ENCODE peak calls at places on chromosomes 3 and 15, in seven cellular contexts. One of them, this sample, is unnamed. For H3K36me3, the result is how much of the 10 kb centered on the place peaks cover.

GRCh38 chr3:192819001-192819569 is 91.7 kb upstream of the FGF12 start:
- DNase-seq in HCT116: peak
- DNase-seq in SK-N-SH: no peak
- DNase-seq in GM12878: peak
- DNase-seq in K562: no peak
- DNase-seq in HepG2: no peak
- DNase-seq in H1: no peak
- DNase-seq in this sample: no peak

GRCh38 chr15:44698651-44699050 is 12.5 kb downstream of the PATL2 start:
- DNase-seq in HepG2: no peak
- DNase-seq in K562: no peak
- DNase-seq in HCT116: no peak
- DNase-seq in H1: no peak
- DNase-seq in SK-N-SH: no peak
- DNase-seq in GM12878: no peak
- DNase-seq in this sample: no peak

GRCh38 chr3:58422756-58423324 is 10.8 kb downstream of the PDHB start:
- DNase-seq in K562: no peak
- DNase-seq in SK-N-SH: no peak
- DNase-seq in HepG2: peak
- DNase-seq in HCT116: no peak
- DNase-seq in H1: no peak
- DNase-seq in GM12878: no peak
- DNase-seq in this sample: no peak

GRCh38 chr15:38069001-38069400 is 134.6 kb downstream of the TMCO5A start:
- DNase-seq in K562: no peak
- DNase-seq in HepG2: no peak
- DNase-seq in GM12878: peak
- DNase-seq in H1: no peak
- DNase-seq in SK-N-SH: peak
- DNase-seq in HCT116: no peak
- DNase-seq in this sample: no peak

GRCh38 chr3:53346514-53346913 is 829 bp downstream of the DCP1A start:
- DNase-seq in HepG2: peak
- DNase-seq in HCT116: no peak
- DNase-seq in K562: peak
- DNase-seq in GM12878: no peak
- DNase-seq in H1: no peak
- DNase-seq in SK-N-SH: peak
- DNase-seq in this sample: no peak

GRCh38 chr3:170961616-170962400 is 53.4 kb upstream of the EIF5A2 start:
- DNase-seq in GM12878: no peak
- DNase-seq in H1: no peak
- DNase-seq in K562: peak
- DNase-seq in SK-N-SH: peak
- DNase-seq in HCT116: peak
- DNase-seq in HepG2: peak
- DNase-seq in this sample: peak

GRCh38 chr3:159458010-159458409 is 530.6 kb upstream of the IL12A start:
- DNase-seq in HCT116: no peak
- DNase-seq in HepG2: no peak
- DNase-seq in H1: no peak
- DNase-seq in K562: no peak
- DNase-seq in GM12878: no peak
- DNase-seq in SK-N-SH: no peak
- DNase-seq in this sample: no peak

GRCh38 chr15:49830411-49830810 is 209.6 kb downstream of the DTWD1 start:
- DNase-seq in K562: no peak
- DNase-seq in GM12878: no peak
- DNase-seq in HCT116: no peak
- DNase-seq in H1: no peak
- DNase-seq in SK-N-SH: no peak
- DNase-seq in HepG2: no peak
- DNase-seq in this sample: no peak

GRCh38 chr15:63387741-63388468 is 6.3 kb upstream of the CA12 start:
- DNase-seq in HCT116: no peak
- DNase-seq in SK-N-SH: no peak
- DNase-seq in GM12878: no peak
- DNase-seq in HepG2: no peak
- DNase-seq in K562: no peak
- DNase-seq in H1: no peak
- DNase-seq in this sample: no peak

GRCh38 chr3:132756108-132756650 is 34.0 kb upstream of the NPHP3 start:
- DNase-seq in SK-N-SH: no peak
- DNase-seq in K562: peak
- DNase-seq in HCT116: no peak
- DNase-seq in GM12878: no peak
- DNase-seq in HepG2: no peak
- DNase-seq in H1: no peak
- DNase-seq in this sample: no peak

GRCh38 chr3:123405936-123406510 is 42.9 kb downstream of the ADCY5 start:
- DNase-seq in H1: no peak
- DNase-seq in SK-N-SH: no peak
- DNase-seq in HCT116: no peak
- DNase-seq in GM12878: no peak
- DNase-seq in K562: no peak
- DNase-seq in HepG2: no peak
- DNase-seq in this sample: no peak

GRCh38 chr3:120348065-120348980 is 831 bp downstream of the LRRC58 start:
- DNase-seq in SK-N-SH: peak
- DNase-seq in K562: peak
- DNase-seq in HepG2: peak
- DNase-seq in GM12878: no peak
- DNase-seq in HCT116: no peak
- DNase-seq in H1: peak
- DNase-seq in this sample: no peak

GRCh38 chr3:4492240-4493007 is 724 bp upstream of the ITPR1 start:
- DNase-seq in H1: peak
- DNase-seq in SK-N-SH: peak
- DNase-seq in GM12878: no peak
- DNase-seq in HepG2: peak
- DNase-seq in K562: peak
- DNase-seq in HCT116: no peak
- DNase-seq in this sample: no peak

GRCh38 chr3:105364113-105364512 is 2.6 kb upstream of the ALCAM start:
- DNase-seq in HepG2: no peak
- DNase-seq in H1: no peak
- DNase-seq in HCT116: no peak
- DNase-seq in K562: no peak
- DNase-seq in SK-N-SH: no peak
- DNase-seq in GM12878: no peak
- DNase-seq in this sample: no peak

GRCh38 chr3:96813820-96814580 is 394 bp upstream of the EPHA6 start:
- DNase-seq in GM12878: no peak
- DNase-seq in HepG2: peak
- DNase-seq in SK-N-SH: peak
- DNase-seq in HCT116: no peak
- DNase-seq in K562: no peak
- DNase-seq in H1: no peak
- DNase-seq in this sample: no peak

GRCh38 chr3:135392151-135392550 is 573.4 kb upstream of the PPP2R3A start:
- DNase-seq in H1: no peak
- DNase-seq in GM12878: no peak
- DNase-seq in HCT116: no peak
- DNase-seq in K562: no peak
- DNase-seq in HepG2: no peak
- DNase-seq in SK-N-SH: no peak
- DNase-seq in this sample: no peak

GRCh38 chr15:83310521-83311456 is 26.3 kb upstream of the BNC1 start:
- DNase-seq in GM12878: no peak
- DNase-seq in K562: no peak
- DNase-seq in HCT116: no peak
- DNase-seq in HepG2: no peak
- DNase-seq in SK-N-SH: no peak
- DNase-seq in H1: no peak
- DNase-seq in this sample: no peak

GRCh38 chr3:180417241-180417640 is 184.7 kb upstream of the TTC14 start:
- DNase-seq in H1: no peak
- DNase-seq in GM12878: no peak
- DNase-seq in SK-N-SH: no peak
- DNase-seq in K562: no peak
- DNase-seq in HepG2: no peak
- DNase-seq in HCT116: no peak
- DNase-seq in this sample: no peak

GRCh38 chr3:11078826-11079520 is 75.3 kb upstream of the HRH1 start:
- DNase-seq in H1: no peak
- DNase-seq in HepG2: no peak
- DNase-seq in SK-N-SH: no peak
- DNase-seq in HCT116: no peak
- DNase-seq in K562: no peak
- DNase-seq in GM12878: no peak
- DNase-seq in this sample: no peak

GRCh38 chr3:53024315-53024714 is 21.6 kb downstream of the SFMBT1 start:
- DNase-seq in H1: no peak
- DNase-seq in K562: no peak
- DNase-seq in SK-N-SH: no peak
- DNase-seq in GM12878: no peak
- DNase-seq in HCT116: no peak
- DNase-seq in HepG2: no peak
- DNase-seq in this sample: no peak

GRCh38 chr3:157201648-157202278 is 41.8 kb upstream of the CCNL1 start:
- DNase-seq in SK-N-SH: peak
- DNase-seq in H1: no peak
- DNase-seq in K562: peak
- DNase-seq in HCT116: peak
- DNase-seq in GM12878: no peak
- DNase-seq in HepG2: peak
- DNase-seq in this sample: peak

GRCh38 chr3:8558645-8559044 is 57.0 kb downstream of the LMCD1 start:
- DNase-seq in SK-N-SH: no peak
- DNase-seq in K562: no peak
- DNase-seq in HCT116: no peak
- DNase-seq in GM12878: no peak
- DNase-seq in H1: no peak
- DNase-seq in HepG2: no peak
- DNase-seq in this sample: no peak
- TF ChIP-seq SIN3A in SK-N-SH: no peak
- TF ChIP-seq SIN3A in K562: no peak
- TF ChIP-seq SIN3A in HCT116: no peak
- TF ChIP-seq SIN3A in GM12878: no peak
- TF ChIP-seq SIN3A in H1: no peak
- TF ChIP-seq SIN3A in HepG2: no peak
- TF ChIP-seq SIN3A in this sample: no peak

DNA sequence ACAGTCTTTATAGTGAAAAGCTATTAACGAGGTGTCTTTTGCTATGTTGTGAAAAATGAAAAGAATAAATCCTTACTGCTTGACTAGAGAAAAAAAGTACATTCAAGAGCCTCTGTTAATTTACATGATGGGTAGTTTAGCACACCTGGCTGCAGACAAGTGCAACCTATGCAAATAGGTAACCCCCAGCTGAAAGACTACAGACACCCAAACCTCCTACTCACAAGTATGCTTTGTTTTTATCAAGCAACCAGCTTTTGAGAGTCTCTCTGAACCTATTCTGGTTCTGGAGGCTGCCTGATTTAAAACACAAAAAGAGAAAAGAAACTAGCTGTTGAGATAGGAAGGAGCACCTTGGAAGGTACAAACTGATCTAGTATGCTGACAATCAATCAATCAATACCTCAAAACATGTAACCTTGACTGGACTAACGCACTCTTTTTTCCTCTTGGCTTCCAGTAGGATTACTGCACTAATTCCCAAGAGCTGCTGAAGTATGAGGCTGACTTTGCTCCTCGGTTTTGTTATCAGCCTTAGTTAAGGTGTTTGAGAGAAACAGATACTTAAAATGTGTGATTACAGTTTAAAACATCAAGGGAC is 63.7 kb downstream of the OSBPL10 start:
- DNase-seq in HepG2: no peak
- DNase-seq in H1: no peak
- DNase-seq in GM12878: peak
- DNase-seq in SK-N-SH: no peak
- DNase-seq in K562: no peak
- DNase-seq in HCT116: no peak
- DNase-seq in this sample: no peak
- TF ChIP-seq POLR2AphosphoS5 in HepG2: no peak
- TF ChIP-seq POLR2AphosphoS5 in H1: no peak
- TF ChIP-seq POLR2AphosphoS5 in GM12878: no peak
- TF ChIP-seq POLR2AphosphoS5 in SK-N-SH: no peak
- TF ChIP-seq POLR2AphosphoS5 in K562: no peak
- TF ChIP-seq POLR2AphosphoS5 in HCT116: no peak
- TF ChIP-seq POLR2AphosphoS5 in this sample: no peak

GRCh38 chr3:69032737-69033136 is 19.3 kb upstream of the EOGT start:
- DNase-seq in H1: no peak
- DNase-seq in HCT116: no peak
- DNase-seq in SK-N-SH: no peak
- DNase-seq in K562: no peak
- DNase-seq in GM12878: no peak
- DNase-seq in HepG2: no peak
- DNase-seq in this sample: no peak

GRCh38 chr3:69031635-69032034 is 18.2 kb upstream of the EOGT start:
- DNase-seq in K562: no peak
- DNase-seq in SK-N-SH: no peak
- DNase-seq in HepG2: no peak
- DNase-seq in HCT116: no peak
- DNase-seq in H1: no peak
- DNase-seq in GM12878: no peak
- DNase-seq in this sample: no peak

GRCh38 chr3:69032137-69032536 is 18.7 kb upstream of the EOGT start:
- DNase-seq in K562: no peak
- DNase-seq in HepG2: no peak
- DNase-seq in GM12878: no peak
- DNase-seq in H1: no peak
- DNase-seq in SK-N-SH: peak
- DNase-seq in HCT116: no peak
- DNase-seq in this sample: no peak

GRCh38 chr3:69033470-69033869 is 18.7 kb downstream of the TMF1 start:
- DNase-seq in H1: no peak
- DNase-seq in GM12878: no peak
- DNase-seq in HCT116: no peak
- DNase-seq in HepG2: no peak
- DNase-seq in K562: no peak
- DNase-seq in SK-N-SH: no peak
- DNase-seq in this sample: peak
- H3K36me3 ChIP-seq in H1: under half
- H3K36me3 ChIP-seq in GM12878: under half
- H3K36me3 ChIP-seq in HCT116: under half
- H3K36me3 ChIP-seq in HepG2: under half
- H3K36me3 ChIP-seq in K562: half or more
- H3K36me3 ChIP-seq in SK-N-SH: half or more
- H3K36me3 ChIP-seq in this sample: under half

GRCh38 chr3:194176274-194176991 is 40.5 kb downstream of the HES1 start:
- DNase-seq in K562: no peak
- DNase-seq in HCT116: no peak
- DNase-seq in HepG2: no peak
- DNase-seq in H1: no peak
- DNase-seq in SK-N-SH: no peak
- DNase-seq in GM12878: no peak
- DNase-seq in this sample: no peak
- TF ChIP-seq SIN3A in K562: no peak
- TF ChIP-seq SIN3A in HCT116: no peak
- TF ChIP-seq SIN3A in HepG2: no peak
- TF ChIP-seq SIN3A in H1: no peak
- TF ChIP-seq SIN3A in SK-N-SH: no peak
- TF ChIP-seq SIN3A in GM12878: no peak
- TF ChIP-seq SIN3A in this sample: no peak

GRCh38 chr15:74131618-74132191 is 1.3 kb downstream of the ISLR2 start:
- DNase-seq in HCT116: no peak
- DNase-seq in H1: no peak
- DNase-seq in HepG2: no peak
- DNase-seq in GM12878: no peak
- DNase-seq in SK-N-SH: no peak
- DNase-seq in K562: no peak
- DNase-seq in this sample: no peak
- TF ChIP-seq POLR2AphosphoS5 in HCT116: no peak
- TF ChIP-seq POLR2AphosphoS5 in H1: no peak
- TF ChIP-seq POLR2AphosphoS5 in HepG2: no peak
- TF ChIP-seq POLR2AphosphoS5 in GM12878: no peak
- TF ChIP-seq POLR2AphosphoS5 in SK-N-SH: no peak
- TF ChIP-seq POLR2AphosphoS5 in K562: no peak
- TF ChIP-seq POLR2AphosphoS5 in this sample: no peak

This sample was measured in Panc1.